ENCODE peak calls at places on chromosome 1, in seven cellular contexts. L is NB4, I is IMR-90, U is pancreas, P is AG04450, B is brain microvascular endothelial cell, T is epithelial cell of esophagus. D is an unnamed sample.
A peak's percentile ranks its signal among the peaks of the same experiment; 100 is the strongest.

GRCh38 chr1:24635195-24635843 is 7.8 kb upstream of the SRRM1 start:
- DNase-seq in P (peak; percentile 41), T (peak; percentile 78), U (no peak), I (peak; percentile 83), B (peak; percentile 58), L (peak; percentile 75), D (no peak)

GRCh38 chr1:172732427-172732826 is 73.5 kb downstream of the FASLG start:
- DNase-seq in I (no peak), U (no peak), B (no peak), P (no peak), T (no peak), L (no peak), D (no peak)

GRCh38 chr1:107664882-107665871 is 299.8 kb downstream of the VAV3 start:
- DNase-seq in T (no peak), I (no peak), L (no peak), U (no peak), P (no peak), B (no peak), D (no peak)

GRCh38 chr1:109963864-109964263 is 20.7 kb upstream of the AHCYL1 start:
- DNase-seq in I (no peak), L (no peak), P (no peak), U (no peak), B (no peak), T (peak; percentile 28), D (no peak)

GRCh38 chr1:226661965-226662364 is 77.1 kb downstream of the ITPKB start:
- DNase-seq in T (peak; percentile 14), U (no peak), L (no peak), I (peak; percentile 48), P (no peak), B (no peak), D (no peak)

GRCh38 chr1:234612352-234613127 is 2.6 kb upstream of the IRF2BP2 start:
- DNase-seq in B (peak; percentile 98), I (peak; percentile 99), L (peak; percentile 98), U (peak; percentile 90), T (peak; percentile 99), P (peak; percentile 98), D (peak; percentile 98)

GRCh38 chr1:186680031-186681012 is at the start of gene PTGS2:
- DNase-seq in T (peak; percentile 98), I (peak; percentile 93), L (peak; percentile 24), U (peak; percentile 58), P (peak; percentile 69), B (peak; percentile 93), D (peak; percentile 95)

GRCh38 chr1:204484948-204485347 is 9.7 kb downstream of the PIK3C2B start:
- DNase-seq in U (no peak), B (no peak), I (no peak), P (no peak), T (no peak), L (no peak), D (no peak)

GRCh38 chr1:48025076-48025475 is 27.9 kb upstream of the TRABD2B start:
- DNase-seq in I (no peak), P (no peak), T (no peak), L (no peak), B (no peak), U (no peak), D (peak; percentile 28)

DNA sequence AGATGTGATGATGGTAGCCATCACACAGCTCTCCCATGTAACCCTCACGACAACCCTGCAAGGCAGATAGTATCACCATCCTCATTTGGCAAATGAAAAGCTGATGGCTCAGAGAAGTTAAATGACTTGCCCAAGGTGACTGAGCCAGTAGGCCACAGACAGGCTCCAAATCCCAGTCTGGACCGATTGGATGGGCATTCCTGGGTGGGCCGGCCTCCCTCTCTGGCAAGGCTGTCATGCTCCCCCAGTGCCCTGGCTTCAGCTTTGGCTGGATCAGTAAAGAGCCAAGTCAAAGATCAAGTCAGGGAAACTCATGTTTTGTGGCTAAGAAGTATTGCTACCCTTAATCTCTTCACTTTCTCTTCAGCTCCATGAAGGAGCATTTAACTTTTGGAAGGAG is 41.2 kb downstream of the CDCP2 start:
- DNase-seq in B (no peak), P (no peak), L (no peak), U (no peak), T (no peak), I (no peak), D (no peak)
- H3K4me3 ChIP-seq in B (no peak overlapping the region), P (no peak overlapping the region), L (no peak overlapping the region), U (no peak overlapping the region), T (no peak overlapping the region), I (no peak overlapping the region), D (no peak overlapping the region)

GRCh38 chr1:241460098-241460873 is 59.3 kb downstream of the FH start:
- DNase-seq in T (no peak), U (no peak), L (no peak), I (no peak), B (no peak), P (no peak), D (no peak)

GRCh38 chr1:241453732-241454131 is 65.8 kb downstream of the FH start:
- DNase-seq in I (no peak), T (no peak), L (no peak), B (no peak), U (no peak), P (no peak), D (no peak)

GRCh38 chr1:241459186-241459802 is 60.3 kb downstream of the FH start:
- DNase-seq in T (no peak), B (no peak), I (no peak), P (no peak), U (no peak), L (no peak), D (no peak)

GRCh38 chr1:241457421-241457820 is 62.1 kb downstream of the FH start:
- DNase-seq in U (no peak), L (no peak), P (no peak), B (no peak), T (no peak), I (no peak), D (no peak)

DNA sequence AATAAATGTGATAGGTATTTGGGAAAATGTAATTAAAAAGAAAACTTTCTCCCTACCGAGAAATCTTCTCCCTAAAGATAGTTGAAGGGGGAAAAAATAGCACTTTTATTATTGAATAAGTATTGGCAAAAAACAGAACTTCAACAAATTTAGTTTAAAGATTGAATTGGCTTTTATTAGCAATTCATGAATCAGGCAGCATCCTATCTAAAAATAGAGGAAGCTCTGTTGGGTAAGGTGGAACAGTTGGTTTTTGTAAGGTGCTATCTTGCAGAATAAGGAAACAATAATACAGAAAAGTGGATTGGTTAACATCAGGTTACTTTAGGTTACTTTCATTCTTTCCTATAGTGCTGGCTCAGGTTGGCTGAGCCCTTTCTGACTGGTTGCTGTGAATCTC is 62.8 kb downstream of the FH start:
- DNase-seq in L (no peak), B (no peak), P (no peak), U (no peak), T (no peak), I (no peak), D (no peak)
- H3K4me3 ChIP-seq in L (no peak overlapping the region), B (no peak overlapping the region), P (no peak overlapping the region), U (no peak overlapping the region), T (no peak overlapping the region), I (no peak overlapping the region), D (no peak overlapping the region)

GRCh38 chr1:67031121-67031520 is 22.8 kb downstream of the SLC35D1 start:
- DNase-seq in P (no peak), L (no peak), B (peak; percentile 8), U (no peak), I (no peak), T (no peak), D (no peak)
- H3K4me3 ChIP-seq in P (no peak overlapping the region), L (no peak overlapping the region), B (no peak overlapping the region), U (no peak overlapping the region), I (no peak overlapping the region), T (no peak overlapping the region), D (no peak overlapping the region)

DNA sequence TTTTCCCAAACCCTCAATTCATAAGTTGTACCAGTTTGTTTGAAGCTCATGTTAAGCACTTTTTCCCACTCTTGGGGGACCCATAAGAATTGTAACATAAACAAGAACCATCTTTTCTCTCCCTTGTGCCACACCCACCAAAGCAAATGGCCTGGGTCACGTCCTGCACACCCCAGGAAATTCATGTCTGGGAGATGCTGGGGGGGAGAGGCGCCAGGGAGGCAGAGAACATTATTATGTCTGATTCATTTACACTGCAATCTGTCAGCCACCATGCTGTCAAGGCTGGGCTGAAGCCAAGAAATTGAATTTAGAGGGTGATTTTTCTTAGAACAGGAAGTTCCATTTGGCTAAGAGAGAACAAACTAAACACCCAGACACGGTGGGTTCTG is 37.2 kb upstream of the IPO9 start:
- DNase-seq in L (no peak), B (peak; percentile 70), T (peak; percentile 49), U (no peak), P (no peak), I (peak; percentile 63), D (peak; percentile 35)
- H3K4me3 ChIP-seq in L (no peak overlapping the region), B (no peak overlapping the region), T (no peak overlapping the region), U (no peak overlapping the region), P (no peak overlapping the region), I (no peak overlapping the region), D (no peak overlapping the region)

GRCh38 chr1:154742586-154742985 is 127.5 kb downstream of the KCNN3 start:
- DNase-seq in T (no peak), I (no peak), P (no peak), U (no peak), B (no peak), L (no peak), D (no peak)
- H3K4me3 ChIP-seq in T (no peak overlapping the region), I (no peak overlapping the region), P (no peak overlapping the region), U (no peak overlapping the region), B (no peak overlapping the region), L (no peak overlapping the region), D (no peak overlapping the region)

DNA sequence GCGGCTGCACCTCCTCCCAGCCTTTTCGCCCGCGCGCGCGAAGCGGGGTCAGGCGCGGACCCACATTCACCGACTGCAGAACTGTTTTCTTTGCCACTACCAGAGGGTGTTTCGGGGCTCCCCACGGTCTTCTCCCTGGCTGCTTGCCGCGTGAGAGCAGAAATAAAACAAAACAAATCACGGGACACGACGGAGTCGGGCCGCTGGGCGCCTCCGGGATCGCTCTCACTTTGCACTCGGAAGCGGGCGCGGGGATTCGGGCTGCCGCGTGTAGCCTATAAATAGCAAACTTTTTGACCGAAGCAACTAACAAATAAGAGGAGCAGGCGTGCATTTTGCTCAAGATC is 412.3 kb upstream of the ESRRG start:
- DNase-seq in T (peak; percentile 14), I (peak; percentile 5), P (no peak), L (no peak), U (peak; percentile 27), B (no peak), D (no peak)
- H3K4me3 ChIP-seq in T (peak overlapping the region; percentile 42), I (peak overlapping the region; percentile 75), P (peak overlapping the region; percentile 58), L (no peak overlapping the region), U (peak overlapping the region; percentile 27), B (peak overlapping the region; percentile 47), D (peak overlapping the region; percentile 18)

DNA sequence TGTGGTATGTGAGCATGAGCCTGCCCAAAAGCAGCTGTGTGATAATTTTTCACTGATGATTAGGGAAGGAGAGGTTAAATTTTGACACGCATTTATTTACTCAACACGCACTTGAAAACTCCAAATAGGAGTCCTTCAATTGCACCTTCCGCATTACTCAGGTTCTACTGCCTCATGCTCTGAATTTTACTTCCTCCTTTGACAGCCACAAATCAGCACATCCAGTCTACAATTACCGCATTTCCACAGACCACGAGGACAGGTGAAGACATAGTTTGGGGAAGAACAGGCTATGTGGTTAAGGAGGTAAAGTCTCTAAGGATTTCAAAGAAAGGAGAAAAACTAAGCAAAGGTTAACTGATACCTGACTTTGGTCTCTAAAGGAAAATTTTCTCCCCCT is 2.6 kb downstream of the CAPN8 start:
- DNase-seq in U (no peak), L (peak; percentile 28), P (no peak), T (no peak), B (no peak), I (no peak), D (no peak)
- H3K4me3 ChIP-seq in U (no peak overlapping the region), L (no peak overlapping the region), P (no peak overlapping the region), T (no peak overlapping the region), B (no peak overlapping the region), I (no peak overlapping the region), D (no peak overlapping the region)

GRCh38 chr1:30684881-30685795 is 38.2 kb downstream of the MATN1 start:
- DNase-seq in I (no peak), P (no peak), B (no peak), U (peak; percentile 99), L (no peak), T (no peak), D (peak; percentile 79)
- H3K4me3 ChIP-seq in I (no peak overlapping the region), P (no peak overlapping the region), B (no peak overlapping the region), U (no peak overlapping the region), L (no peak overlapping the region), T (no peak overlapping the region), D (no peak overlapping the region)

D was measured in lower leg skin.